ENCODE peak calls at places on chromosomes 11 and 22, in four cellular contexts. One of them, this sample, is unnamed.
A peak's percentile ranks its signal among the peaks of the same experiment; 100 is the strongest.

GRCh38 chr22:46794491-46794890 is 32.0 kb downstream of the TBC1D22A start:
- DNase-seq in upper lobe of right lung: no peak
- DNase-seq in tibial nerve: no peak
- DNase-seq in uterus: no peak
- DNase-seq in this sample: no peak

GRCh38 chr22:22554324-22555284 is 4.5 kb downstream of the PRAME start:
- DNase-seq in uterus: no peak
- DNase-seq in tibial nerve: no peak
- DNase-seq in upper lobe of right lung: no peak
- DNase-seq in this sample: no peak

GRCh38 chr22:36197601-36198146 is 3.9 kb downstream of the APOL4 start:
- DNase-seq in uterus: no peak
- DNase-seq in tibial nerve: no peak
- DNase-seq in upper lobe of right lung: no peak
- DNase-seq in this sample: no peak

GRCh38 chr11:125327494-125328130 is 163.1 kb downstream of the PKNOX2 start:
- DNase-seq in uterus: no peak
- DNase-seq in upper lobe of right lung: no peak
- DNase-seq in tibial nerve: no peak
- DNase-seq in this sample: no peak

GRCh38 chr11:74634537-74634936 is 42.2 kb downstream of the POLD3 start:
- DNase-seq in tibial nerve: no peak
- DNase-seq in uterus: peak; percentile 69
- DNase-seq in upper lobe of right lung: no peak
- DNase-seq in this sample: no peak

GRCh38 chr11:93845181-93846092 is 5.0 kb downstream of the VSTM5 start:
- DNase-seq in uterus: no peak
- DNase-seq in tibial nerve: no peak
- DNase-seq in upper lobe of right lung: no peak
- DNase-seq in this sample: no peak

GRCh38 chr22:42841444-42841843 is 15.6 kb downstream of the ARFGAP3 start:
- DNase-seq in uterus: no peak
- DNase-seq in tibial nerve: no peak
- DNase-seq in upper lobe of right lung: no peak
- DNase-seq in this sample: no peak

GRCh38 chr22:20254975-20255946 is 12.9 kb downstream of the RTN4R start:
- DNase-seq in tibial nerve: no peak
- DNase-seq in uterus: no peak
- DNase-seq in upper lobe of right lung: no peak
- DNase-seq in this sample: no peak

GRCh38 chr11:26700536-26701235 is 21.2 kb downstream of the SLC5A12 start:
- DNase-seq in tibial nerve: no peak
- DNase-seq in uterus: no peak
- DNase-seq in upper lobe of right lung: no peak
- DNase-seq in this sample: no peak

GRCh38 chr11:119650251-119650650 is 78.7 kb downstream of the NECTIN1 start:
- DNase-seq in upper lobe of right lung: no peak
- DNase-seq in tibial nerve: no peak
- DNase-seq in uterus: no peak
- DNase-seq in this sample: no peak

GRCh38 chr11:122050021-122050710 is 65.8 kb downstream of the BLID start:
- DNase-seq in upper lobe of right lung: no peak
- DNase-seq in uterus: no peak
- DNase-seq in tibial nerve: no peak
- DNase-seq in this sample: no peak

GRCh38 chr11:134485316-134485715 is 73.3 kb upstream of the B3GAT1 start:
- DNase-seq in tibial nerve: no peak
- DNase-seq in upper lobe of right lung: peak; percentile 40
- DNase-seq in uterus: no peak
- DNase-seq in this sample: no peak

GRCh38 chr22:35437038-35437437 is 37.1 kb downstream of the MCM5 start:
- DNase-seq in tibial nerve: no peak
- DNase-seq in uterus: no peak
- DNase-seq in upper lobe of right lung: no peak
- DNase-seq in this sample: no peak

GRCh38 chr11:86639172-86639571 is 33.2 kb downstream of the ME3 start:
- DNase-seq in upper lobe of right lung: no peak
- DNase-seq in uterus: no peak
- DNase-seq in tibial nerve: no peak
- DNase-seq in this sample: no peak

GRCh38 chr11:67002297-67002913 is 20.5 kb upstream of the SYT12 start:
- DNase-seq in uterus: no peak
- DNase-seq in upper lobe of right lung: no peak
- DNase-seq in tibial nerve: no peak
- DNase-seq in this sample: no peak

GRCh38 chr11:40328890-40329617 is 1130.4 kb downstream of the LRRC4C start:
- DNase-seq in uterus: no peak
- DNase-seq in tibial nerve: no peak
- DNase-seq in upper lobe of right lung: no peak
- DNase-seq in this sample: peak; percentile 36

GRCh38 chr11:64210301-64211020 is 3.9 kb downstream of the FERMT3 start:
- DNase-seq in upper lobe of right lung: peak; percentile 62
- DNase-seq in uterus: no peak
- DNase-seq in tibial nerve: no peak
- DNase-seq in this sample: no peak

GRCh38 chr11:83998921-83999320 is 712.8 kb upstream of the CCDC90B start:
- DNase-seq in tibial nerve: no peak
- DNase-seq in uterus: no peak
- DNase-seq in upper lobe of right lung: no peak
- DNase-seq in this sample: no peak

GRCh38 chr11:72430743-72431570 is 3.4 kb downstream of the CLPB start:
- DNase-seq in tibial nerve: no peak
- DNase-seq in upper lobe of right lung: no peak
- DNase-seq in uterus: no peak
- DNase-seq in this sample: no peak

GRCh38 chr11:18723991-18724390 is 2.0 kb downstream of the IGSF22 start:
- DNase-seq in uterus: no peak
- DNase-seq in tibial nerve: no peak
- DNase-seq in upper lobe of right lung: no peak
- DNase-seq in this sample: no peak

GRCh38 chr22:45318168-45318557 is 8.4 kb downstream of the FAM118A start:
- DNase-seq in tibial nerve: peak; percentile 78
- DNase-seq in uterus: peak; percentile 93
- DNase-seq in upper lobe of right lung: peak; percentile 74
- DNase-seq in this sample: peak; percentile 80

GRCh38 chr11:64170419-64170818 is 4.5 kb upstream of the MACROD1 start:
- DNase-seq in uterus: no peak
- DNase-seq in upper lobe of right lung: no peak
- DNase-seq in tibial nerve: no peak
- DNase-seq in this sample: no peak

GRCh38 chr11:86753376-86753775 is 47.0 kb upstream of the PRSS23 start:
- DNase-seq in tibial nerve: no peak
- DNase-seq in uterus: no peak
- DNase-seq in upper lobe of right lung: no peak
- DNase-seq in this sample: no peak

GRCh38 chr22:32951807-32952153 is 106.4 kb downstream of the SYN3 start:
- DNase-seq in upper lobe of right lung: no peak
- DNase-seq in tibial nerve: no peak
- DNase-seq in uterus: peak; percentile 34
- DNase-seq in this sample: no peak

GRCh38 chr11:56783448-56784041 is 35.0 kb upstream of the OR9G4 start:
- DNase-seq in tibial nerve: no peak
- DNase-seq in upper lobe of right lung: no peak
- DNase-seq in uterus: no peak
- DNase-seq in this sample: no peak

GRCh38 chr11:16276251-16276650 is 80.1 kb downstream of the SOX6 start:
- DNase-seq in tibial nerve: no peak
- DNase-seq in upper lobe of right lung: no peak
- DNase-seq in uterus: no peak
- DNase-seq in this sample: no peak

GRCh38 chr22:46803031-46803880 is 40.8 kb downstream of the TBC1D22A start:
- DNase-seq in tibial nerve: no peak
- DNase-seq in uterus: no peak
- DNase-seq in upper lobe of right lung: peak; percentile 87
- DNase-seq in this sample: no peak

GRCh38 chr11:119192111-119192510 is 6.8 kb downstream of the NHERF4 start:
- DNase-seq in uterus: no peak
- DNase-seq in tibial nerve: no peak
- DNase-seq in upper lobe of right lung: no peak
- DNase-seq in this sample: no peak

GRCh38 chr11:119362741-119363080 is 16.2 kb upstream of the MFRP start:
- DNase-seq in upper lobe of right lung: no peak
- DNase-seq in uterus: no peak
- DNase-seq in tibial nerve: no peak
- DNase-seq in this sample: no peak

GRCh38 chr11:26191193-26191592 is 140.7 kb upstream of the ANO3 start:
- DNase-seq in upper lobe of right lung: no peak
- DNase-seq in uterus: no peak
- DNase-seq in tibial nerve: no peak
- DNase-seq in this sample: no peak

GRCh38 chr11:125222494-125222893 is 57.9 kb downstream of the PKNOX2 start:
- DNase-seq in tibial nerve: no peak
- DNase-seq in upper lobe of right lung: no peak
- DNase-seq in uterus: no peak
- DNase-seq in this sample: no peak

GRCh38 chr22:19823191-19823590 is 31.5 kb downstream of the GNB1L start:
- DNase-seq in upper lobe of right lung: no peak
- DNase-seq in uterus: no peak
- DNase-seq in tibial nerve: no peak
- DNase-seq in this sample: no peak

GRCh38 chr11:125287467-125288232 is 123.1 kb downstream of the PKNOX2 start:
- DNase-seq in uterus: peak; percentile 66
- DNase-seq in tibial nerve: no peak
- DNase-seq in upper lobe of right lung: no peak
- DNase-seq in this sample: no peak

GRCh38 chr11:77473001-77473800 is 693 bp downstream of the PAK1 start:
- DNase-seq in tibial nerve: no peak
- DNase-seq in uterus: peak; percentile 41
- DNase-seq in upper lobe of right lung: peak; percentile 83
- DNase-seq in this sample: peak; percentile 28

GRCh38 chr11:108873305-108873704 is 208.4 kb downstream of the DDX10 start:
- DNase-seq in tibial nerve: no peak
- DNase-seq in uterus: no peak
- DNase-seq in upper lobe of right lung: no peak
- DNase-seq in this sample: no peak
- TF ChIP-seq CTCF in tibial nerve: no peak
- TF ChIP-seq CTCF in uterus: no peak
- TF ChIP-seq CTCF in upper lobe of right lung: no peak
- TF ChIP-seq CTCF in this sample: no peak

DNA sequence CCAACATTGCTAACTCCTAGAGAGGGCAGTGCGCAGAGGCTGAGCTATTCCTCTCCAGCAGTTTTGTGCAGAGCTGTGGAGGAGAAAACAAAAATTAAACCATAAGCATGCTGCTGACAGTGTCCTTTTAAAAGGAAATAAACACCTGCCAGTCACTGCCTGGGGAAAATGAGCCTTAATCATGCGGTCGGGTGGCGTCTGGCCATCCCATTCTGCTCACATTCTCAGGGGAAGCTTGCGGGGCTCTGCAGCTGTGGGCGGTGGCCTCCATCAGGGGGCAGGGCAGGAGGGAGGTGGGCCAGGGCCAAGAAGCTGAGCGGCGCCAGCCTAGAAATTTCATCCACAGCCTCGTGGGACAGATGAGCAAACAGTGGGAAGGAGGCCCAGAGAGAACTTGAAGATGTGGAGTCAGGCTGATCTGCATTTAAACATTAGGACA is 71.0 kb upstream of the TP53I11 start:
- DNase-seq in tibial nerve: peak; percentile 75
- DNase-seq in upper lobe of right lung: peak; percentile 76
- DNase-seq in uterus: peak; percentile 25
- DNase-seq in this sample: no peak
- TF ChIP-seq CTCF in tibial nerve: no peak
- TF ChIP-seq CTCF in upper lobe of right lung: no peak
- TF ChIP-seq CTCF in uterus: no peak
- TF ChIP-seq CTCF in this sample: no peak

DNA sequence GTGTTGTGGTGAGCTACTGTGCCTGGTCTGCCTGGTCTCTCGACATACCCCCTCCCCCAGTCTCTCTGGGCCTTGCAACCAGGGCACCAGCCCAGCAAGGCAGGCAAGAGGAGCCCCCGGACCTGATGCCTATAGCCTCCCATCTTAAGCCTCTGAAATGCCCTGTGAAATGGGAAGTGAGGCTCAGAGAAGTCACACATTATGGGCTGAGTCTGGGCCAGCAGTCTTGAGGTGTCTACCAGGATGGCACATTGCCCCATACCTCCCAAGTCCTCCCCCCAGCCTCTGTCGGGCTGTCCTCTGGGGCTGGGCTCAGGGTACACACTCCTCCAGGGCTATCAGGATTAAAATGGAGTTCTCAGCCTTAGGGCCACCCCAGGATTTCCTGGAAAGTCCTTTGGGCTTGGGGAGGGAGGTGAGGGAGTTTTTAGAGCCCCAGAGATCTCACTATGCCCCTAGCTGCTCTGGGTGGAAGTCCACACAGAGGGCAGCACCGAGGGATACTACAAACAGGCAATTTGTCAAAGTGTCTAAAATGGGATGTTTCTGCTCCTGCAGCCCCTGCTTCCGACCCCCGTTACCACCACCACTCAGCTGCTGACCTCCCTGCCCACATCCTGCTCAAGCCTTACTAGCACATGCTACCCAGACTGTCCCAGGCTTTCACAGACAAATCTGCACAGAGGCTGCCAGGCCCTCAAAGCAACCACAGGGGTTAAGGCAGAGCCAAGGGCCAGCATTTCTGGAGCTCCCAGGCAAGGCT is 3.1 kb upstream of the SH3BP1 start:
- DNase-seq in upper lobe of right lung: no peak
- DNase-seq in tibial nerve: no peak
- DNase-seq in uterus: no peak
- DNase-seq in this sample: no peak
- TF ChIP-seq CTCF in upper lobe of right lung: no peak
- TF ChIP-seq CTCF in tibial nerve: no peak
- TF ChIP-seq CTCF in uterus: no peak
- TF ChIP-seq CTCF in this sample: no peak

GRCh38 chr11:68345776-68346728 is 33.7 kb downstream of the LRP5 start:
- DNase-seq in upper lobe of right lung: no peak
- DNase-seq in uterus: no peak
- DNase-seq in tibial nerve: no peak
- DNase-seq in this sample: no peak

GRCh38 chr11:68341557-68342458 is 29.4 kb downstream of the LRP5 start:
- DNase-seq in tibial nerve: no peak
- DNase-seq in upper lobe of right lung: no peak
- DNase-seq in uterus: no peak
- DNase-seq in this sample: no peak

GRCh38 chr11:68342459-68343158 is 30.2 kb downstream of the LRP5 start:
- DNase-seq in tibial nerve: no peak
- DNase-seq in uterus: no peak
- DNase-seq in upper lobe of right lung: peak; percentile 81
- DNase-seq in this sample: no peak

GRCh38 chr11:68340784-68341556 is 28.6 kb downstream of the LRP5 start:
- DNase-seq in uterus: no peak
- DNase-seq in tibial nerve: no peak
- DNase-seq in upper lobe of right lung: no peak
- DNase-seq in this sample: no peak

DNA sequence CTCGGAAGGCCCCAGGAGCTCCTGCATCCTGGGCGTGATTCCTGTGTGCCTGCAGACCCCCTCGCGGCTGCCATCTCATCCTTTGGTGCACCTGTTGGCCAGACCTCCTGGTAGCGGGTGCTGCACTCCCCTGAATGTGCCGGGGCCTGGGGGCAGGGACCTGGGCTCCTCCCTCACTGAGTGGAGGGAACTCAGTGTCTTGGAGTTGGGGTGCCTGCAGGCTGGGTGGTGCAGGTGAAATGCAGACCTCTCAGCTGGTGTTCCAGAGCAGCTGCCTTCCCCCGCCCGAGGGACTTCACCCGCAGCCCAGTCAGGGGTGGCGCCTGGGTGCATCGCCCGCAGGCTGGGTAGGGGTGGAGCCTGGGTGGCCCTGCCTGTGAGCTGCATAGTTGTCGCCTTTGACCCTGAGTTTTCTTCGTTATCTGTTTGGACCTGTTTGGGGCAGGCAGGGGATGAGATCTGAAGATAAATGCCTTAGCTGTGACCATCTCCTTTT is 31.4 kb downstream of the LRP5 start:
- DNase-seq in uterus: no peak
- DNase-seq in tibial nerve: no peak
- DNase-seq in upper lobe of right lung: no peak
- DNase-seq in this sample: no peak
- TF ChIP-seq CTCF in uterus: no peak
- TF ChIP-seq CTCF in tibial nerve: no peak
- TF ChIP-seq CTCF in upper lobe of right lung: no peak
- TF ChIP-seq CTCF in this sample: no peak